ENCODE peak calls at places on chromosomes 13 and 19, in six cellular contexts. V is A549, R is esophagus muscularis mucosa, X is body of pancreas, D is heart left ventricle, J is tibial nerve. O is an unnamed sample.

GRCh38 chr13:22948421-22948820 is 232.4 kb upstream of the SGCG start:
- DNase-seq in V (no peak), R (peak), X (no peak), D (no peak), J (no peak), O (no peak)

GRCh38 chr19:21483589-21484170 is 21.7 kb upstream of the ZNF429 start:
- DNase-seq in V (peak), R (no peak), X (peak), D (peak), J (peak), O (no peak)

GRCh38 chr13:113919761-113920160 is 54.1 kb downstream of the C13orf46 start:
- DNase-seq in V (no peak), R (no peak), X (no peak), D (no peak), J (no peak), O (no peak)

GRCh38 chr13:27128825-27129627 is 42.6 kb downstream of the USP12 start:
- DNase-seq in V (no peak), R (no peak), X (no peak), D (no peak), J (no peak), O (no peak)

GRCh38 chr13:41645313-41645712 is 188.0 kb downstream of the RGCC start:
- DNase-seq in V (peak), R (no peak), X (peak), D (no peak), J (peak), O (no peak)

GRCh38 chr19:51777570-51778460 is 16.8 kb downstream of the FPR2 start:
- DNase-seq in V (peak), R (peak), X (peak), D (peak), J (peak), O (peak)

GRCh38 chr13:104553156-104553555 is 1486.9 kb upstream of the SLC10A2 start:
- DNase-seq in V (no peak), R (no peak), X (no peak), D (no peak), J (no peak), O (no peak)

GRCh38 chr13:59680429-59681024 is 483.2 kb downstream of the DIAPH3 start:
- DNase-seq in V (peak), R (no peak), X (no peak), D (no peak), J (no peak), O (no peak)

GRCh38 chr19:10290439-10290875 is 705 bp downstream of the ICAM5 start:
- DNase-seq in V (no peak), R (no peak), X (no peak), D (peak), J (no peak), O (no peak)

GRCh38 chr13:49165798-49166752 is 54.1 kb upstream of the MLNR start:
- DNase-seq in V (no peak), R (no peak), X (no peak), D (no peak), J (no peak), O (no peak)

GRCh38 chr13:23558675-23559536 is 11.3 kb upstream of the TNFRSF19 start:
- DNase-seq in V (peak), R (no peak), X (peak), D (peak), J (peak), O (no peak)

GRCh38 chr13:23739597-23739996 is 149.6 kb downstream of the MIPEP start:
- DNase-seq in V (no peak), R (no peak), X (peak), D (no peak), J (no peak), O (no peak)

GRCh38 chr19:37932985-37933953 is 26.3 kb downstream of the SIPA1L3 start:
- DNase-seq in V (peak), R (no peak), X (peak), D (no peak), J (no peak), O (no peak)

GRCh38 chr19:10138879-10139795 is 19.4 kb upstream of the EIF3G start:
- DNase-seq in V (no peak), R (no peak), X (no peak), D (no peak), J (no peak), O (no peak)

GRCh38 chr19:5719274-5719960 is 529 bp downstream of the LONP1 start:
- DNase-seq in V (no peak), R (no peak), X (no peak), D (peak), J (no peak), O (no peak)

GRCh38 chr13:60583911-60584753 is 187.1 kb downstream of the TDRD3 start:
- DNase-seq in V (peak), R (no peak), X (peak), D (no peak), J (peak), O (no peak)

GRCh38 chr13:40408602-40409001 is 257.8 kb downstream of the FOXO1 start:
- DNase-seq in V (no peak), R (peak), X (no peak), D (no peak), J (no peak), O (no peak)

GRCh38 chr13:20960663-20961309 is 58.2 kb upstream of the XPO4 start:
- DNase-seq in V (no peak), R (no peak), X (no peak), D (peak), J (no peak), O (no peak)

GRCh38 chr13:45678282-45678681 is 23.8 kb upstream of the CBY2 start:
- DNase-seq in V (no peak), R (no peak), X (no peak), D (no peak), J (no peak), O (no peak)

GRCh38 chr19:47741544-47742125 is 3.7 kb upstream of the NOP53 start:
- DNase-seq in V (no peak), R (no peak), X (no peak), D (no peak), J (no peak), O (no peak)

GRCh38 chr19:1119475-1120217 is 15.9 kb downstream of the GPX4 start:
- DNase-seq in V (no peak), R (no peak), X (no peak), D (no peak), J (no peak), O (no peak)

GRCh38 chr13:52707375-52707774 is 32.2 kb downstream of the CNMD start:
- DNase-seq in V (no peak), R (no peak), X (no peak), D (no peak), J (no peak), O (no peak)

GRCh38 chr19:14416743-14417214 is 2.4 kb downstream of the DDX39A start:
- DNase-seq in V (no peak), R (no peak), X (no peak), D (no peak), J (no peak), O (no peak)

GRCh38 chr13:37144661-37145060 is 39.2 kb upstream of the CSNK1A1L start:
- DNase-seq in V (no peak), R (no peak), X (no peak), D (no peak), J (no peak), O (no peak)

GRCh38 chr13:51838235-51838846 is 6.6 kb downstream of the TMEM272 start:
- DNase-seq in V (no peak), R (no peak), X (no peak), D (no peak), J (no peak), O (no peak)

GRCh38 chr19:6402834-6403608 is 10.1 kb upstream of the GTF2F1 start:
- DNase-seq in V (no peak), R (no peak), X (peak), D (no peak), J (no peak), O (no peak)

GRCh38 chr19:58551577-58552471 is 3.1 kb downstream of the CHMP2A start:
- DNase-seq in V (no peak), R (no peak), X (no peak), D (no peak), J (no peak), O (no peak)

GRCh38 chr19:32195706-32196610 is 149.5 kb upstream of the ZNF507 start:
- DNase-seq in V (no peak), R (peak), X (no peak), D (no peak), J (no peak), O (no peak)

GRCh38 chr19:29696045-29696682 is 18.9 kb downstream of the C19orf12 start:
- DNase-seq in V (no peak), R (no peak), X (no peak), D (no peak), J (no peak), O (no peak)

GRCh38 chr13:98945863-98946605 is 31.8 kb downstream of the DOCK9 start:
- DNase-seq in V (no peak), R (no peak), X (no peak), D (no peak), J (no peak), O (no peak)

GRCh38 chr13:25688524-25688923 is 316.8 kb downstream of the ATP8A2 start:
- DNase-seq in V (no peak), R (peak), X (no peak), D (no peak), J (no peak), O (no peak)

GRCh38 chr13:50810468-50810867 is 33.0 kb downstream of the DLEU7 start:
- DNase-seq in V (no peak), R (no peak), X (no peak), D (no peak), J (no peak), O (no peak)

GRCh38 chr13:27374650-27375049 is 49.8 kb upstream of the GTF3A start:
- DNase-seq in V (peak), R (no peak), X (peak), D (peak), J (peak), O (peak)

GRCh38 chr13:77300176-77301141 is 26.4 kb downstream of the MYCBP2 start:
- DNase-seq in V (peak), R (no peak), X (no peak), D (no peak), J (no peak), O (no peak)

GRCh38 chr13:44278164-44278563 is 95.5 kb upstream of the SERP2 start:
- DNase-seq in V (no peak), R (no peak), X (no peak), D (no peak), J (no peak), O (no peak)

GRCh38 chr19:2110822-2111221 is 14.1 kb downstream of the IZUMO4 start:
- DNase-seq in V (no peak), R (no peak), X (no peak), D (no peak), J (no peak), O (no peak)

GRCh38 chr13:102401305-102401704 is 543 bp downstream of the FGF14 start:
- DNase-seq in V (no peak), R (no peak), X (no peak), D (no peak), J (no peak), O (no peak)

DNA sequence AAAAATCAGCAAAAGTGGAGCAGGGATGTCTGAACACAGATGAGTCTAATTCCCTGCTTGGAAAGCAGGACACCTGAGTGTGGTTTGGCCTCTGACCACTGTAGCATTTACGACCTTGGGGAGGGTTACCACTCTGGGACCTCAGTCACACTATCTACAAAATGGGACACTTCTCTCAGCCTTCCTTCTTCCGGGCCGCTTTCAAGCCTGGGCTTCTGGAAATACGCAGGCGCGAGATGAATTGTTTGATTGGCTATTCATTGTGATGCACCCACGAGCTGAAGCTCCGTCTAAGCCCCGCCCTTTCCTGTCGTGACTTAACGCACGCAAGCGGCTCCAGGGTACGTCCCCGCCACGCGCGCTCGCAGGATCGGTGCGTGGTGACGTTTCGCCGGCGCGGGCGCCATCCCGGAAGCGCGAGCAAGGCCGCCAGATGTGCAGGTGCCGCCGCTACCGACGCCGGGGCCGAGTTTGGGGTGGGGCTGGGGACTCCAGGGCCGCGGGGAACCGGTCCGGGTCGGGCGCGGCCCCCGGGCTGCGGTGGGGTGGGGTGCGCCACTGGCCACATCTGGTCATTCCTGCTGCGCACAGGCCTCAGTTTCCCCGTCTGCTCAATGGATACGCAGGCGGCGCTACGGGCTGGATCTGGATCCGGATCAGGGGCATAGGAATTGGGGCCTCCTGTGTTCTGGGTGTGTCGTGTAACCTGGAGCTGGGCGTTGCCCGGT is at the start of gene KXD1:
- DNase-seq in V (peak), R (peak), X (peak), D (peak), J (peak), O (peak)
- TF ChIP-seq POLR2A in V (peak), R (peak), X (peak), D (peak), J (peak), O (peak)

DNA sequence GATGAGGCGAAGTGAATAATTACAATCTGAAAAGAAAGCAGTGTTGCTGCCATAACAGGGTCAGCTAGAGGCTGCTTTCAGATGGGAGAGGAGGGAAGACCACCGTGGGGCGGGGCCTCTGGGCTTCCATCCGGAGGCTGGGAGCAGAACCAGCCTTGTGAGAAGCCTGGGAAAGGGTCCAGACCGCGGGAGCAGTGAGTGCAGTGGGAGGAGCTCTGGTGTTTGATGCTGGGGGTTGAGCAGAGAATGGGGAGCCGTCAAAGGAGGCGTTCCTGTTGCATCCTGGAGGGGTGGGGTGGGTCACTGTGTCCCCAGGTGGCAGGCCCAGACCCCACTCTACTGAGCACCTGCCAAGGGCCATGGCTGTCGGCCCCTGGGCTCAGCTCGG is 18.1 kb downstream of the NKPD1 start:
- DNase-seq in V (no peak), R (no peak), X (no peak), D (no peak), J (no peak), O (no peak)
- TF ChIP-seq POLR2A in V (no peak), R (no peak), X (no peak), D (no peak), J (no peak), O (no peak)

GRCh38 chr19:50368649-50369570 is 3.5 kb upstream of the NAPSA start:
- DNase-seq in V (peak), R (peak), X (peak), D (peak), J (peak), O (no peak)
- TF ChIP-seq POLR2A in V (peak), R (no peak), X (peak), D (no peak), J (no peak), O (peak)

DNA sequence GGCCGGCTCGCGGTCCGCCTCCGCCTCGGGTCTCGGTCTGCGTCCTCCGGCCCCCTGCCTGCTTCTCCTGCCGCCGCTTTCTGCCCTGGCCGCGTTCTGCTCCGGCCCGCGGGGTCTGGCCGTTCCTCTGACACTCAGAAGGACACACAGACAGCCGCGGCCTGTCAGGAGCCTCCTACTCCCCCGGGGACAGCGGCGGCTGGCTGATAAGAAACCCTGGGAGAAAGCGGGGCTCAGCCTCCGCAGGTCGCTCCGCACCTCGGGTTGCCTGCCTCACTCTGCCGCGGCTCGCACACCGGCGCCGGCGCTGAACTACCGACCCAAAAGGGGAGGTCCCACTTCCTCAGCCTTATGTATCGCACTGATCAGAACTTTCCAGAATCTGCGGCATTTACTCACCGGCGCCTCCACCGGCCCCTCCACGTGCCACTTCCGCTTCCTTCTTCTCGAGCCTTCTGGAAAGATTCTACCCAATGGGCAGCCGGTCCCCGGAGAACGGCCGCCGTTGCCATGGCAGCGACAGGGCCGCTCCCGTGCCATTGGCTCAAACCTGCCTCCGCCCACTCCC is at the start of gene HSPH1:
- DNase-seq in V (peak), R (peak), X (peak), D (peak), J (peak), O (peak)
- TF ChIP-seq POLR2A in V (peak), R (peak), X (peak), D (peak), J (peak), O (peak)

GRCh38 chr19:49019242-49019932 is 2.5 kb upstream of the LHB start:
- DNase-seq in V (peak), R (no peak), X (peak), D (peak), J (peak), O (peak)
- TF ChIP-seq POLR2A in V (no peak), R (no peak), X (peak), D (no peak), J (no peak), O (no peak)

DNA sequence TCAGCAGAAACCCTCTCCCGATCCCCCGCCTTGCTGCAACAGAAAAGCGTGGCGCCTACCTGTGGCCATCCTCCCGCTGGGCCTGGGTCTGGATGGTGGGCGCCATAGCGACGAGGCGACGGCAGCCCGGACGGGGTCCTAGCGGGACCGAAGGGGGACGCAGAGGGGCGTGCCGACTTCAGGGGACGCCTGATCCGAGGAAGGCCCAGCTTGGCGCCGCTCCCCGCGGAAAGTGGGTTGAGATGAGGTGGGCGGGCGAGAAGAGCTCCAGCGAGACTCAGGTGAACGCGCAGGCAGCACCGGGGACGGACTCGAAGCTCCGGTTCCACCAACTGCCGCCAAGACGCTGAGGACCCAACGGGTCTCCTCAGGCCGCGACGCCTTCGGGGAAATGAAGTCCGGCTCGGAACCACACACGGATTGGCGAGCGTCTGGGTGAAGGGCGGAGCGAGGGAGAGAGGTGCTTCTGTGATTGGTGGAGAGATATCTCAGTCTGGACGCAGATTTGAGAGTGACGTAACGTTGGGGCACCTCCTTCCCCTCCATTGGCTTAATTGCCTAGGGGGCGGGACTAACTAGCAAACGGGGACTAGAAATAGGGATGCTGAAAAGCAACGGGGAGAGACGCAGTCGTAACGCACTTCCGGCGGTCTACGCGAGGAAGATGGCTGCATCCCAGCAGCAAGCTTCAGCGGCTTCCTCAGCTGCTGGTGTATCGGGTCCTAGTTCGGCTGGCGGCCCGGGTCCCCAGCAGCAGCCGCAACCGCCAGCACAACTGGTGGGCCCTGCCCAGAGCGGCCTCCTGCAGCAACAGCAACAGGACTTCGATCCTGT is at the start of the genes MED29 and PAF1:
- DNase-seq in V (peak), R (peak), X (peak), D (peak), J (peak), O (peak)
- TF ChIP-seq POLR2A in V (peak), R (peak), X (peak), D (peak), J (peak), O (peak)